ENCODE peak calls at places on chromosomes 1 and 21, in four cellular contexts. One of them, this sample, is unnamed.

GRCh38 chr1:45864124-45864721 is 60.8 kb downstream of the MAST2 start:
- DNase-seq in IMR-90: no peak
- DNase-seq in CD8-positive, alpha-beta T cell: no peak
- DNase-seq in breast epithelium: no peak
- DNase-seq in this sample: no peak

GRCh38 chr1:91751281-91751680 is 134.7 kb downstream of the TGFBR3 start:
- DNase-seq in breast epithelium: no peak
- DNase-seq in CD8-positive, alpha-beta T cell: no peak
- DNase-seq in IMR-90: peak; percentile 51
- DNase-seq in this sample: no peak

GRCh38 chr1:161952603-161953172 is 71.0 kb downstream of the OLFML2B start:
- DNase-seq in breast epithelium: no peak
- DNase-seq in CD8-positive, alpha-beta T cell: no peak
- DNase-seq in IMR-90: peak; percentile 19
- DNase-seq in this sample: no peak

GRCh38 chr1:3892748-3893147 is 7.3 kb downstream of the C1orf174 start:
- DNase-seq in IMR-90: no peak
- DNase-seq in CD8-positive, alpha-beta T cell: no peak
- DNase-seq in breast epithelium: peak; percentile 63
- DNase-seq in this sample: no peak

GRCh38 chr1:17108786-17109185 is 10.5 kb downstream of the PADI2 start:
- DNase-seq in IMR-90: peak; percentile 18
- DNase-seq in CD8-positive, alpha-beta T cell: no peak
- DNase-seq in breast epithelium: peak; percentile 80
- DNase-seq in this sample: no peak

GRCh38 chr1:161307230-161307768 is 2.5 kb downstream of the MPZ start:
- DNase-seq in IMR-90: peak; percentile 50
- DNase-seq in CD8-positive, alpha-beta T cell: no peak
- DNase-seq in breast epithelium: no peak
- DNase-seq in this sample: no peak

GRCh38 chr1:202656057-202656456 is 54.2 kb downstream of the SYT2 start:
- DNase-seq in IMR-90: peak; percentile 8
- DNase-seq in CD8-positive, alpha-beta T cell: no peak
- DNase-seq in breast epithelium: no peak
- DNase-seq in this sample: no peak

GRCh38 chr21:39004776-39005605 is 178.3 kb downstream of the PSMG1 start:
- DNase-seq in CD8-positive, alpha-beta T cell: no peak
- DNase-seq in IMR-90: peak; percentile 26
- DNase-seq in breast epithelium: no peak
- DNase-seq in this sample: no peak

GRCh38 chr1:193569096-193569495 is 382.7 kb upstream of the B3GALT2 start:
- DNase-seq in IMR-90: no peak
- DNase-seq in breast epithelium: no peak
- DNase-seq in CD8-positive, alpha-beta T cell: no peak
- DNase-seq in this sample: no peak

GRCh38 chr1:234875953-234876814 is 252.5 kb downstream of the TOMM20 start:
- DNase-seq in IMR-90: peak; percentile 51
- DNase-seq in CD8-positive, alpha-beta T cell: no peak
- DNase-seq in breast epithelium: no peak
- DNase-seq in this sample: no peak

GRCh38 chr1:26197301-26197700 is 6.9 kb downstream of the CATSPER4 start:
- DNase-seq in CD8-positive, alpha-beta T cell: no peak
- DNase-seq in breast epithelium: no peak
- DNase-seq in IMR-90: no peak
- DNase-seq in this sample: no peak

GRCh38 chr1:66368261-66368660 is 165.7 kb upstream of the SGIP1 start:
- DNase-seq in breast epithelium: no peak
- DNase-seq in CD8-positive, alpha-beta T cell: no peak
- DNase-seq in IMR-90: no peak
- DNase-seq in this sample: no peak

GRCh38 chr1:77545970-77546369 is 136.5 kb downstream of the ZZZ3 start:
- DNase-seq in CD8-positive, alpha-beta T cell: no peak
- DNase-seq in breast epithelium: no peak
- DNase-seq in IMR-90: peak; percentile 54
- DNase-seq in this sample: no peak

GRCh38 chr1:228650141-228650540 is 85.1 kb upstream of the RHOU start:
- DNase-seq in breast epithelium: no peak
- DNase-seq in IMR-90: no peak
- DNase-seq in CD8-positive, alpha-beta T cell: no peak
- DNase-seq in this sample: no peak

GRCh38 chr1:14037101-14037807 is 337.3 kb downstream of the PRDM2 start:
- DNase-seq in CD8-positive, alpha-beta T cell: no peak
- DNase-seq in IMR-90: no peak
- DNase-seq in breast epithelium: no peak
- DNase-seq in this sample: no peak

GRCh38 chr21:15121655-15122120 is 56.9 kb upstream of the NRIP1 start:
- DNase-seq in breast epithelium: no peak
- DNase-seq in IMR-90: peak; percentile 47
- DNase-seq in CD8-positive, alpha-beta T cell: no peak
- DNase-seq in this sample: no peak

GRCh38 chr1:227896710-227897655 is 50.7 kb downstream of the WNT9A start:
- DNase-seq in CD8-positive, alpha-beta T cell: no peak
- DNase-seq in breast epithelium: peak; percentile 13
- DNase-seq in IMR-90: no peak
- DNase-seq in this sample: no peak

GRCh38 chr1:219783605-219784004 is 144.8 kb downstream of the SLC30A10 start:
- DNase-seq in CD8-positive, alpha-beta T cell: no peak
- DNase-seq in IMR-90: no peak
- DNase-seq in breast epithelium: no peak
- DNase-seq in this sample: no peak

GRCh38 chr1:162366671-162367070 is 10.0 kb downstream of the SPATA46 start:
- DNase-seq in CD8-positive, alpha-beta T cell: no peak
- DNase-seq in breast epithelium: no peak
- DNase-seq in IMR-90: no peak
- DNase-seq in this sample: no peak

GRCh38 chr1:112614460-112615065 is 4.4 kb downstream of the ST7L start:
- DNase-seq in breast epithelium: no peak
- DNase-seq in IMR-90: peak; percentile 64
- DNase-seq in CD8-positive, alpha-beta T cell: no peak
- DNase-seq in this sample: no peak

GRCh38 chr1:156128749-156129682 is 14.5 kb downstream of the LMNA start:
- DNase-seq in breast epithelium: no peak
- DNase-seq in CD8-positive, alpha-beta T cell: no peak
- DNase-seq in IMR-90: peak; percentile 84
- DNase-seq in this sample: no peak

GRCh38 chr1:54609301-54609921 is 13.9 kb downstream of the FAM151A start:
- DNase-seq in IMR-90: no peak
- DNase-seq in breast epithelium: no peak
- DNase-seq in CD8-positive, alpha-beta T cell: no peak
- DNase-seq in this sample: no peak

GRCh38 chr1:113103048-113103447 is 30.1 kb downstream of the LRIG2 start:
- DNase-seq in CD8-positive, alpha-beta T cell: no peak
- DNase-seq in IMR-90: no peak
- DNase-seq in breast epithelium: no peak
- DNase-seq in this sample: no peak

GRCh38 chr21:26845066-26845749 is at the start of gene ADAMTS1:
- DNase-seq in IMR-90: peak; percentile 92
- DNase-seq in CD8-positive, alpha-beta T cell: no peak
- DNase-seq in breast epithelium: peak; percentile 71
- DNase-seq in this sample: no peak

GRCh38 chr1:27527223-27527856 is 37.4 kb upstream of the WASF2 start:
- DNase-seq in IMR-90: peak; percentile 85
- DNase-seq in CD8-positive, alpha-beta T cell: peak; percentile 23
- DNase-seq in breast epithelium: peak; percentile 79
- DNase-seq in this sample: peak; percentile 35

GRCh38 chr1:194295690-194296089 is 1109.3 kb upstream of the B3GALT2 start:
- DNase-seq in breast epithelium: no peak
- DNase-seq in CD8-positive, alpha-beta T cell: peak; percentile 7
- DNase-seq in IMR-90: peak; percentile 44
- DNase-seq in this sample: no peak

GRCh38 chr1:206700445-206701036 is 15.8 kb downstream of the MAPKAPK2 start:
- DNase-seq in CD8-positive, alpha-beta T cell: no peak
- DNase-seq in breast epithelium: no peak
- DNase-seq in IMR-90: peak; percentile 65
- DNase-seq in this sample: no peak

GRCh38 chr1:18955442-18956188 is 861 bp downstream of the IFFO2 start:
- DNase-seq in IMR-90: no peak
- DNase-seq in CD8-positive, alpha-beta T cell: no peak
- DNase-seq in breast epithelium: no peak
- DNase-seq in this sample: peak; percentile 48

GRCh38 chr21:41593051-41593783 is 85.3 kb upstream of the TMPRSS2 start:
- DNase-seq in IMR-90: no peak
- DNase-seq in breast epithelium: peak; percentile 3
- DNase-seq in CD8-positive, alpha-beta T cell: no peak
- DNase-seq in this sample: no peak

GRCh38 chr1:68141079-68141800 is 90.8 kb upstream of the DIRAS3 start:
- DNase-seq in CD8-positive, alpha-beta T cell: no peak
- DNase-seq in breast epithelium: no peak
- DNase-seq in IMR-90: peak; percentile 38
- DNase-seq in this sample: no peak

GRCh38 chr1:30315185-30315960 is 408.0 kb downstream of the MATN1 start:
- DNase-seq in breast epithelium: no peak
- DNase-seq in CD8-positive, alpha-beta T cell: no peak
- DNase-seq in IMR-90: peak; percentile 5
- DNase-seq in this sample: no peak

GRCh38 chr21:35034203-35034926 is 14.7 kb downstream of the RUNX1 start:
- DNase-seq in breast epithelium: no peak
- DNase-seq in IMR-90: no peak
- DNase-seq in CD8-positive, alpha-beta T cell: no peak
- DNase-seq in this sample: no peak
- H3K27me3 ChIP-seq in breast epithelium: no peaks in the 10 kb centered on the region
- H3K27me3 ChIP-seq in IMR-90: no peaks in the 10 kb centered on the region
- H3K27me3 ChIP-seq in CD8-positive, alpha-beta T cell: no peaks in the 10 kb centered on the region
- H3K27me3 ChIP-seq in this sample: no peaks in the 10 kb centered on the region

DNA sequence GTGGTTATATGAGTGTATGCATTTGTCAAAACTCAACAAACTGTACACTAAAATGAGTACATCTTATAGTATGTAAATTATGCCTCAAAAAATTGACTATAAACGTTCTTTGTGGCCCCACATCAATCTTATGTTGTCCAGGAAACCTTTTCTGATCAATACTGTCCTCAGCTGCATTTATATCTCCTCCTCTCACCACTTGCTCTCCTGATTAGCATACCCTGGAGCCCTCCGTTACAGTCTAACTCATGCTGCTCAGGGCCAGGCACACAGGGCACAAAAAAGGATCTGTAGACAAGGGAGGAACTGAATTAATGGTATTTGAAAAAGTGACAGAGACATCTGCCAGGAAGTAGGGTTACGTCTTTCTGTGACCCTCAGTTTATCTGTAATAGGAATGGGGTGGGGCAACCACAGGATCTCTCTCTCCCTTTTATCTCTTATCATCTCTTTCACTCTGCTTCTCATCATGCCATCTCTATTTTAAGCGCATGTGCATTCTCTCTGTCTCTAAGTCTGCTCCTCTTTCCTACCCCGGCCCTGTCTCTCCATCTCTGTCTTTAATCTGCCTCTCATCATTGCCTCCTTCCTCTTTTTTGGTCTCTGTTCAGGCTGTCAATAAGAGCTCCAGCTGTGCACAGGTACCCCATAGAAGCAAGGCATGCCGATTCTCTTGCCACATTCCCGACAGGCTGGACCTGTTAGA is 7.1 kb upstream of the TAL1 start:
- DNase-seq in CD8-positive, alpha-beta T cell: no peak
- DNase-seq in IMR-90: no peak
- DNase-seq in breast epithelium: no peak
- DNase-seq in this sample: no peak
- H3K27me3 ChIP-seq in CD8-positive, alpha-beta T cell: peaks cover 8% of the 10 kb centered on the region
- H3K27me3 ChIP-seq in IMR-90: peaks cover 47% of the 10 kb centered on the region
- H3K27me3 ChIP-seq in breast epithelium: no peaks in the 10 kb centered on the region
- H3K27me3 ChIP-seq in this sample: peaks cover 22% of the 10 kb centered on the region

DNA sequence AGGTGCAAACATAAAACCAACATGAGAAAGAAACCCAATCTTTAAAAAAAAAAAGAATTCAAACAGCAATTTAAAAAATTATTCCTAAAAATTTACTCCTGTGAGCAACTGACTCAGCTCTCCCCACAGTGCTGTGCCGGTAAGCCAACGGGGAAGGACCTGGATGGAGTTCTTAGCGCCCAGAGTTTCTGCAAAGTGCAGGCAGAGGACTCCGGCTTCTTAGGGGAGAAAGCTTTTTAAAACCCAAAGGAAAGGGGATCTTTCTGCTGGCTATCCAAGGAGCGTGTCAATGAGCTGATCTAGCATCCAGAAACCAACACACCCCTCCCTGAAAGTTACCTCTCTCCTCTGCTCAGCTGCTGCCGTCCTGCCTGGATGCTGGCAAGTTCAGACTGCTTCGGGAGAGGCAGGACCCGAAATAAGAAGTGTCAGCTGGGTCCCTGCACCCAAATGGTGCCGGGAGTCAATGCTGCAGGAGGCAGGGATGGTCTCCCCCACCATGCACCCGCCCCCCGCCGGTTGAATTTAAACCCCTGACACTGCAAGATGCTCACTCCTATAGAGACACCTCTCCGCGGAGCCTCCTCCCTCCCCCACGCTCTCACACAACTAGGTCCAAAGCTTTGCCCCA is 32.2 kb upstream of the H6PD start:
- DNase-seq in breast epithelium: no peak
- DNase-seq in IMR-90: no peak
- DNase-seq in CD8-positive, alpha-beta T cell: no peak
- DNase-seq in this sample: no peak
- H3K27me3 ChIP-seq in breast epithelium: no peaks in the 10 kb centered on the region
- H3K27me3 ChIP-seq in IMR-90: no peaks in the 10 kb centered on the region
- H3K27me3 ChIP-seq in CD8-positive, alpha-beta T cell: peaks cover 29% of the 10 kb centered on the region
- H3K27me3 ChIP-seq in this sample: peaks cover 75% of the 10 kb centered on the region

DNA sequence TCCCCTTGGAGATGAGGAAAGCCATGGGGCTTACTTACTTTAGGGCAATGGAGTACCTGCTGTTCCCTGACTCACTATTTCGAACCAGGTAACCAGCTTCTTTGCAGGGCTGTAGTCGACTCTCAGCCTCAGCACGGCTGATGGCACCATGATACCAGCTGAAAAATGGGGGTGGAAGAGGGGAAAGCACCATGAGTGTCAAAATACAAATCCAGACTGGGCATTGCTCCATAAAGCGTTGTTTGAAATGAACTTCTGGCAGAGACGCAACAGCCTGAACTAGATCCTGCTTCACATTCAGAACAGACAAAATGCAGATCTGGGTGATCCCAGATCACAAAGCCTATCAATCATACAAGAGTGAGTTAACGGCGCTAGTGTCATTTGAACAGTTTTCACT is 16.1 kb upstream of the TDRD10 start:
- DNase-seq in CD8-positive, alpha-beta T cell: no peak
- DNase-seq in IMR-90: no peak
- DNase-seq in breast epithelium: no peak
- DNase-seq in this sample: no peak
- H3K27me3 ChIP-seq in CD8-positive, alpha-beta T cell: no peaks in the 10 kb centered on the region
- H3K27me3 ChIP-seq in IMR-90: peaks cover 45% of the 10 kb centered on the region
- H3K27me3 ChIP-seq in breast epithelium: no peaks in the 10 kb centered on the region
- H3K27me3 ChIP-seq in this sample: no peaks in the 10 kb centered on the region

This sample was measured in CD4-positive, alpha-beta T cell.